ENCODE peak calls at places on chromosomes 5 and 9, in five cellular contexts. U is GM12878, F is HepG2, I is SK-N-SH, A is K562. Z is an unnamed sample.

GRCh38 chr5:129977810-129978209 is 73.5 kb downstream of the CHSY3 start:
- DNase-seq in I (no peak), F (no peak), A (no peak), U (no peak), Z (no peak)

GRCh38 chr9:135887585-135888050 is 19.7 kb downstream of the CAMSAP1 start:
- DNase-seq in A (no peak), F (no peak), U (peak), I (no peak), Z (no peak)

GRCh38 chr9:93072383-93072795 is 13.9 kb downstream of the SUSD3 start:
- DNase-seq in F (no peak), A (no peak), U (no peak), I (peak), Z (peak)

GRCh38 chr9:129644902-129645301 is 3.0 kb upstream of the ASB6 start:
- DNase-seq in I (no peak), U (no peak), A (no peak), F (no peak), Z (no peak)

GRCh38 chr5:122756263-122756911 is 18.5 kb upstream of the SNX2 start:
- DNase-seq in I (no peak), A (no peak), F (no peak), U (no peak), Z (peak)

GRCh38 chr5:76419597-76419996 is 16.5 kb downstream of the IQGAP2 start:
- DNase-seq in U (no peak), I (no peak), F (no peak), A (no peak), Z (no peak)

GRCh38 chr5:107806705-107807104 is 136.0 kb upstream of the EFNA5 start:
- DNase-seq in U (no peak), A (no peak), F (no peak), I (no peak), Z (peak)

GRCh38 chr5:54440456-54440893 is 15.0 kb upstream of the HSPB3 start:
- DNase-seq in U (peak), F (no peak), A (no peak), I (no peak), Z (no peak)

GRCh38 chr9:89928106-89928505 is 323.3 kb downstream of the GADD45G start:
- DNase-seq in I (no peak), U (no peak), F (no peak), A (no peak), Z (no peak)

DNA sequence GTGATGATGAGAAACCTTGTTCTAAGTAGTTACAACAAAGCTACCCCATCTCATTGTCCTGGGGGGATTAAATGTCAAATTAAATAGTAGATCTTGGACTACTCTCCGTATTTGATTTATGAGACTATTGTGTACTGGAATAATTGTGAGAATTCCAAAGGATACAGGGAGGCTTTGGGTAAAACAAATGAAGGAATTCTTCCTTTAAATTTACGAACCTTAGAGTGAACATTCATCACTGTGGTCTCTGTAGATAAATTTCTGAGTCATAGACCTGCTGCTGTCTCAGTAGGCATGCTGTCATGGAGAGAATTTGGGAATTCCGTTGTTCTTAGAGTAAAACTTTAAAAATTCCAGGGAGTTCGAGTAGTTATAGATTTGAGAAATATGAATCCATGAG is 836.2 kb downstream of the DNAH5 start:
- DNase-seq in F (no peak), A (no peak), I (no peak), U (no peak), Z (no peak)
- TF ChIP-seq MXI1 in F (no peak), A (no peak), I (no peak), U (no peak), Z (no peak)

GRCh38 chr5:175032013-175032412 is 307.6 kb downstream of the MSX2 start:
- DNase-seq in A (no peak), U (no peak), F (no peak), I (no peak), Z (no peak)
- TF ChIP-seq MXI1 in A (no peak), U (no peak), F (no peak), I (no peak), Z (no peak)

DNA sequence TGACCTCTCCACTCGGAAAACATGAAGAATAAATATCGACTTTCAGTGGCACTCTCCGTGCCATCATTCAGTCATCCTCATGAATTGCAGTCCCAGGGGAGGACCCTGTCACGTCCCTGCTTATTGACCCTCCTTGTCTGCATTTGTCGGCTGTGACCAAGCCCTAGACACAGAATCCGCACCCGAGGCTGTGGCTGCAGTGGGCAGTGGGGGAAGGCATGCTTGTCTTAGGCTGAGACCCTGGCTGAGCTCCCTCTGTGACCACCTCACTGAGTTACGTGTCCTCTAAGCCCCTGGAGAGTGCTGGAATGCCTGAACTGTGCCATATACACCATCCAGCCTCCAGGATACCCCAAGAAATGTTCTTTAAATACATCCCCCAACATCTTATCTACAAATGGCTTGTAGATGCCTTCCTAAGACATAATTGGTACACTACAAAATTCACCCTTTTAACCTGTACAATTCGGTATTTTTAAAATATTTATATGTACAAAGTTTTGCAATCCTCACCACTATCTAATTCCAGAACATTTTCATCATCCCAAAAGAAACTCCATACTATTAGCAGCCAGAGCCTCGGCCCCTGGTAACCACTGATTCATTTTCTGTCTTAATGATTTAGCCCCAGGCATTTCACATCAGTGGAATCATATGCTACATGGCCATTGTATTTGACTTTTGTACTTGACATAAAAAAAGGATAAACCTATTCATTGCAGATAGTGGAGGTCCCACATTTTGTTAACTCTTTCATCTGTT is 80.8 kb upstream of the ICE1 start:
- DNase-seq in F (no peak), A (no peak), I (no peak), U (no peak), Z (no peak)
- TF ChIP-seq MXI1 in F (no peak), A (no peak), I (no peak), U (no peak), Z (no peak)

GRCh38 chr5:132262882-132263547 is 5.5 kb downstream of the PDLIM4 start:
- DNase-seq in A (no peak), F (no peak), I (no peak), U (no peak), Z (no peak)

GRCh38 chr5:132264546-132265335 is 7.2 kb downstream of the PDLIM4 start:
- DNase-seq in I (no peak), F (no peak), A (peak), U (no peak), Z (no peak)

GRCh38 chr5:132261881-132262845 is 4.7 kb downstream of the PDLIM4 start:
- DNase-seq in A (no peak), F (no peak), I (no peak), U (no peak), Z (no peak)

GRCh38 chr5:132265336-132266030 is 8.0 kb downstream of the PDLIM4 start:
- DNase-seq in A (no peak), I (peak), U (no peak), F (peak), Z (peak)

GRCh38 chr5:132263548-132264261 is 6.2 kb downstream of the PDLIM4 start:
- DNase-seq in I (peak), U (no peak), A (peak), F (no peak), Z (peak)
- TF ChIP-seq MXI1 in I (no peak), U (no peak), A (no peak), F (no peak), Z (no peak)